ENCODE peak calls at places on chromosomes 3 and 15, in seven cellular contexts. R is stimulated activated naive B cell treated with anti-CD40 and anti-IgM and Interleukin-4, amounts not matched to agents 10 μg/mL and 1 μg/mL and 100 μg/mL, for 72 hours; Z is AG04449; S is uterus; P is activated CD4-positive, alpha-beta T cell treated with anti-CD3 and anti-CD28 coated beads, Interleukin-2, amount 50 U/mL, for 24 hours; A is globus pallidus; L is SHP77. H is an unnamed sample.

GRCh38 chr3:179266701-179267211 is 15.8 kb upstream of the KCNMB3 start:
- DNase-seq in S (no peak), L (no peak), A (no peak), P (no peak), Z (no peak), R (peak), H (no peak)

GRCh38 chr3:183455064-183455463 is 26.6 kb upstream of the MCF2L2 start:
- DNase-seq in P (no peak), Z (no peak), R (no peak), L (no peak), S (no peak), A (peak), H (peak)

GRCh38 chr15:40454904-40455391 is 14.2 kb downstream of the BAHD1 start:
- DNase-seq in R (no peak), L (no peak), P (no peak), Z (no peak), S (no peak), A (no peak), H (peak)

GRCh38 chr15:99509686-99510461 is 55.9 kb upstream of the MEF2A start:
- DNase-seq in P (no peak), A (peak), L (no peak), Z (no peak), R (peak), S (no peak), H (no peak)

GRCh38 chr3:126897943-126898342 is 85.0 kb upstream of the PLXNA1 start:
- DNase-seq in A (no peak), L (no peak), S (no peak), Z (no peak), P (no peak), R (no peak), H (no peak)

GRCh38 chr3:98556164-98557130 is 24.7 kb downstream of the GPR15 start:
- DNase-seq in A (no peak), S (no peak), L (no peak), Z (no peak), P (peak), R (peak), H (peak)

GRCh38 chr3:195524171-195524896 is 18.8 kb downstream of the PPP1R2 start:
- DNase-seq in P (no peak), R (no peak), L (no peak), A (no peak), S (no peak), Z (no peak), H (no peak)

GRCh38 chr15:81316267-81316666 is 7.7 kb downstream of the STARD5 start:
- DNase-seq in P (no peak), L (no peak), R (no peak), S (no peak), A (no peak), Z (no peak), H (no peak)

GRCh38 chr3:49976942-49977341 is 37.0 kb downstream of the RBM6 start:
- DNase-seq in S (no peak), L (no peak), A (no peak), R (no peak), P (no peak), Z (no peak), H (no peak)

GRCh38 chr3:99678023-99678422 is 39.6 kb downstream of the COL8A1 start:
- DNase-seq in Z (peak), P (no peak), R (no peak), S (peak), A (no peak), L (no peak), H (peak)

GRCh38 chr15:85910796-85911195 is 116.1 kb upstream of the KLHL25 start:
- DNase-seq in P (no peak), Z (no peak), R (no peak), A (no peak), L (no peak), S (no peak), H (no peak)

GRCh38 chr15:64717735-64718495 is 57.5 kb downstream of the RBPMS2 start:
- DNase-seq in L (no peak), P (no peak), A (no peak), Z (no peak), S (no peak), R (no peak), H (no peak)

GRCh38 chr15:62594017-62594416 is 428.9 kb upstream of the C2CD4B start:
- DNase-seq in A (no peak), Z (no peak), S (no peak), R (no peak), L (peak), P (no peak), H (no peak)

GRCh38 chr15:87743557-87743956 is 513.0 kb downstream of the NTRK3 start:
- DNase-seq in R (no peak), A (no peak), L (no peak), Z (no peak), P (no peak), S (no peak), H (peak)

H was measured in fibroblast of the aortic adventitia.